ENCODE peak calls at places on chromosomes 3 and 15, in four cellular contexts. K is glutamatergic neuron, S is dorsolateral prefrontal cortex, M is uterus. Y is an unnamed sample.
A peak's percentile ranks its signal among the peaks of the same experiment; 100 is the strongest.

GRCh38 chr3:105960381-105960780 is 91.6 kb upstream of the CBLB start:
- DNase-seq in K (peak; percentile 32), S (no peak), M (no peak), Y (no peak)

GRCh38 chr3:40690696-40691597 is 166.2 kb downstream of the ZNF621 start:
- DNase-seq in K (no peak), S (no peak), M (peak; percentile 78), Y (no peak)

GRCh38 chr3:147393261-147393964 is 12.9 kb downstream of the ZIC4 start:
- DNase-seq in K (peak; percentile 46), S (peak; percentile 78), M (no peak), Y (no peak)

GRCh38 chr3:126959921-126960603 is 22.9 kb upstream of the PLXNA1 start:
- DNase-seq in K (peak; percentile 26), S (no peak), M (no peak), Y (no peak)

GRCh38 chr3:149965278-149965677 is 5.4 kb downstream of the PFN2 start:
- DNase-seq in K (no peak), S (no peak), M (no peak), Y (no peak)

GRCh38 chr15:89114974-89115373 is 26.7 kb downstream of the ABHD2 start:
- DNase-seq in K (no peak), S (no peak), M (no peak), Y (no peak)

GRCh38 chr15:90907838-90908507 is 4.9 kb downstream of the MAN2A2 start:
- DNase-seq in K (no peak), S (no peak), M (no peak), Y (no peak)

GRCh38 chr15:100703032-100703578 is 100.7 kb downstream of the ASB7 start:
- DNase-seq in K (no peak), S (no peak), M (peak; percentile 8), Y (no peak)

GRCh38 chr3:126621627-126622345 is 33.1 kb downstream of the TXNRD3 start:
- DNase-seq in K (no peak), S (no peak), M (no peak), Y (no peak)

GRCh38 chr3:168812234-168812633 is 716.5 kb upstream of the GOLIM4 start:
- DNase-seq in K (no peak), S (no peak), M (no peak), Y (no peak)

GRCh38 chr3:32952369-32953067 is 1.1 kb downstream of the CCR4 start:
- DNase-seq in K (no peak), S (no peak), M (no peak), Y (no peak)

GRCh38 chr3:32951410-32951811 is at the start of gene CCR4:
- DNase-seq in K (no peak), S (no peak), M (no peak), Y (no peak)

GRCh38 chr3:32956750-32957570 is 5.5 kb downstream of the CCR4 start:
- DNase-seq in K (no peak), S (no peak), M (no peak), Y (no peak)

GRCh38 chr3:32950516-32950915 is 928 bp upstream of the CCR4 start:
- DNase-seq in K (no peak), S (no peak), M (no peak), Y (no peak)

DNA sequence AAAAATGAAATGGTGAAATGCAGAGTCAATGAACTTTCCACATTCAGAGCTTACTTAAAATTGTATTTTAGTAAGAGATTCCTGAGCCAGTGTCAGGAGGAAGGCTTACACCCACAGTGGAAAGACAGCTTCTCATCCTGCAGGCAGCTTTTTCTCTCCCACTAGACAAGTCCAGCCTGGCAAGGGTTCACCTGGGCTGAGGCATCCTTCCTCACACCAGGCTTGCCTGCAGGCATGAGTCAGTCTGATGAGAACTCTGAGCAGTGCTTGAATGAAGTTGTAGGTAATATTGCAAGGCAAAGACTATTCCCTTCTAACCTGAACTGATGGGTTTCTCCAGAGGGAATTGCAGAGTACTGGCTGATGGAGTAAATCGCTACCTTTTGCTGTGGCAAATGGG is 3.1 kb downstream of the CCR4 start:
- DNase-seq in K (no peak), S (no peak), M (no peak), Y (no peak)
- TF ChIP-seq CTCF in K (no peak), S (no peak), M (no peak), Y (no peak)

GRCh38 chr3:155411500-155412223 is 118.2 kb upstream of the STRIT1 start:
- DNase-seq in K (no peak), S (no peak), M (no peak), Y (no peak)
- TF ChIP-seq CTCF in K (no peak), S (no peak), M (no peak), Y (no peak)

GRCh38 chr15:44128443-44128842 is 66.6 kb downstream of the FRMD5 start:
- DNase-seq in K (no peak), S (no peak), M (no peak), Y (no peak)

GRCh38 chr15:44125879-44126278 is 69.2 kb downstream of the FRMD5 start:
- DNase-seq in K (no peak), S (no peak), M (no peak), Y (no peak)

GRCh38 chr15:44132057-44132456 is 63.0 kb downstream of the FRMD5 start:
- DNase-seq in K (no peak), S (no peak), M (no peak), Y (no peak)

GRCh38 chr15:44129911-44130310 is 65.2 kb downstream of the FRMD5 start:
- DNase-seq in K (no peak), S (no peak), M (no peak), Y (no peak)

GRCh38 chr15:44130778-44131177 is 64.3 kb downstream of the FRMD5 start:
- DNase-seq in K (no peak), S (no peak), M (no peak), Y (no peak)
- TF ChIP-seq CTCF in K (no peak), S (peak; percentile 43), M (no peak), Y (no peak)

DNA sequence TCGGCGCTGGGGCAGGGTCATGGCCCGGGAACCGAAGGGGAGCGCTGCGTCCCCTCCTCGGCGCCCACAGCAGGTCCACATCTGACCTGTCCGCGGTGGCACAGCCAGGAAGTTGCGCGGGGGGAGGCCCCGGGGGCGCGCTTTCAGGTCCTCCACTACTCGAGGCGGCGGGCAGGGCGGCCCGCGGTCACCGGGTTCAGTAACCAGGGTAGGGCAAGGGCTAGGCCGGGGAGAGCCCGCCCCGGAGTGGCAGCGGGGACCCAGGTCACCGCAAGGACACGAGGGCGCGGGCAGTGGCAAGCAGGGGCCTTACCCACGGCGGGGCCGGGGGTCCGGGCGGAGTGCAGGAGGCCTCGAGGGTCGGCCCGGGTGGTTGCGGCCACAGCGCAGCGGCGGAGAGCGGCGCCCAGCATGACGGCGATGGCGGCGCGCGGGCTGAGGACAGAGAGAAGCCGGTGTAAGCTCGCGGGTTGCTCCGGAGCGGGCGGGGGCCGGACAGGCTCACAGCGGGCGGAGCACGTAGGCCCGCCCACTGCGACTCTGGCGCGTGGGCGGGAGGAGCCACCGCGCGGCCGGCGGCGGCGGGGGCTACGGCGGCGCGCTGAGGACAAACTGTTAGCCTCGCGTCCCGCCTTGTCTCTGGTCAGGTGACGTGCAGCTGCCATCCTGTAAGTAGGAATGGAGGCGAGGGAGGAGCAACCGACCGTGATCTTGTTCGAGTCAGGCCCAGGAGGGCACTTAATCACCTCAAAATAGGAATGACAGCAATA is at the start of gene COX5A:
- DNase-seq in K (peak; percentile 91), S (peak; percentile 93), M (peak; percentile 95), Y (peak; percentile 86)
- TF ChIP-seq CTCF in K (no peak), S (no peak), M (peak; percentile 33), Y (no peak)

GRCh38 chr3:58462829-58463180 is 29.1 kb upstream of the KCTD6 start:
- DNase-seq in K (no peak), S (no peak), M (no peak), Y (no peak)

GRCh38 chr3:58466899-58467563 is 24.9 kb upstream of the KCTD6 start:
- DNase-seq in K (no peak), S (no peak), M (no peak), Y (no peak)

GRCh38 chr3:58463181-58463941 is 28.5 kb upstream of the KCTD6 start:
- DNase-seq in K (peak; percentile 80), S (peak; percentile 50), M (peak; percentile 75), Y (no peak)

GRCh38 chr3:58464875-58465274 is 27.0 kb upstream of the KCTD6 start:
- DNase-seq in K (no peak), S (no peak), M (no peak), Y (no peak)

GRCh38 chr3:58463942-58464271 is 28.0 kb upstream of the KCTD6 start:
- DNase-seq in K (no peak), S (no peak), M (no peak), Y (no peak)
- TF ChIP-seq CTCF in K (peak; percentile 38), S (no peak), M (no peak), Y (no peak)

GRCh38 chr15:41581110-41581509 is 22.1 kb downstream of the TYRO3 start:
- DNase-seq in K (no peak), S (no peak), M (no peak), Y (no peak)
- TF ChIP-seq CTCF in K (no peak), S (no peak), M (no peak), Y (peak; percentile 16)

DNA sequence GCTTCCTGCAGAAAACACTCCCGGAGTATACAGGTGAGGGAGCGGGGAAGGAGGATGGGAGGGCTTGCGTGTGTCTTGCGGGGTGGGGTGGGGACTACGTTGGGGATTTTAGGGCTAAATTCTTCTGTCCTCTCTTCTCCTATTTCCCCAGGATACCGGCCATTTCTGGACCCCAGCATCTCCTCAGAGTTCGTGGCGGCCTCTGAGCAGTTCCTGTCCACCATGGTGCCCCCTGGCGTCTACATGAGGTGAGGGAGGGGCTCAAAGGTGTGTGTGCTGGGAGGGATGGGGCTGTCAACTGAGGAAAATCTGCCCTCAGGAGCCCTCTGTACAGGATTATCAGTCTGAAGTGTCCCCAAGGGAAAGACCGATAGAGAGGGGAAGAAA is 6.6 kb downstream of the DUOX1 start:
- DNase-seq in K (peak; percentile 54), S (no peak), M (no peak), Y (no peak)
- TF ChIP-seq CTCF in K (no peak), S (no peak), M (no peak), Y (no peak)

DNA sequence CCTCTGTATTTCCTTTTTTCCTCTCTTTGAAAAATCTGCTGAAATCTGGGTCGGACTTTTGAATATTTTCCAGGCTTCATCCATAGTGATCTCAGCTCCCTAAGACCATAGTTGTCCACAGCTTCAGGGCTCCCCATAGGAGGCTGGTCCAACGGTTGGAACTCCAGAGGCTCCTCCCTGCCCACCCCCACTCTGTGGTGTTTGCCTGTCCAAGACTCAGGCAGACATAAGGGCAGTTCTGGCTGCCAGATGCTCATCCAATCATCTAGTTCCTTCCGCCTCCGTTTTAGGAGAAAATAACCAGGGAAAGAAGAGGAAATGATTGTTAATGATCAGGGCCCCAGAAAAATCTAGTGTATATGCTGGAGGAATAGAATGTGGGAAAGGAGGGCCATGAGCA is 27.9 kb upstream of the PRTG start:
- DNase-seq in K (peak; percentile 50), S (no peak), M (no peak), Y (no peak)
- TF ChIP-seq CTCF in K (no peak), S (no peak), M (no peak), Y (no peak)

GRCh38 chr15:26475554-26475953 is 297.3 kb downstream of the GABRB3 start:
- DNase-seq in K (no peak), S (no peak), M (no peak), Y (no peak)
- TF ChIP-seq CTCF in K (no peak), S (no peak), M (no peak), Y (no peak)

DNA sequence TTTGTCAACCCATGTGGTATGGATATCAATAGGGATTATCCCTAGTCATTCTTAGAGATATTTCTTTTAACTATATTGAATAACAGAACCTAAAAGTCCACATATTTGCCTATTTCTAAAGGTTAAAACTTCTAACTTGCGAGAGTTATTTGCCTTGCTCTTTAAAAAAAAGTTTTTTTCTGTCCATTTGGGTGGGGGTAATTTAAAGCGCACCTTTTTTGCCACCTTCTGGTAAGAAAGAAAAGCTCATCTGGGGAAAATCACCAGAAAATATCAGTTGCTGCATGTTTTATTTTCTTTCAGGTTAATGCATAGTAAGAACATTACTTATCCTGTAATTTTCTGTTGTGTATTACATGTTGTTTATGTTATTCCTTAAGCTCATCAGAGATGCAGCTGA is 242.0 kb upstream of the GOLGA6L4 start:
- DNase-seq in K (no peak), S (no peak), M (no peak), Y (no peak)
- TF ChIP-seq CTCF in K (no peak), S (no peak), M (no peak), Y (no peak)